ENCODE peak calls at places on chromosomes 1 and 21, in nine cellular contexts. One of them, this sample, is unnamed.

GRCh38 chr1:2563205-2563604 is 7.0 kb downstream of the TNFRSF14 start:
- DNase-seq in left ventricle myocardium inferior: no peak
- DNase-seq in T-helper 9 cell: no peak
- DNase-seq in midbrain: no peak
- DNase-seq in NCI-H2081: no peak
- DNase-seq in A549: no peak
- DNase-seq in neuronal stem cell: no peak
- DNase-seq in B cell: no peak
- DNase-seq in OCI-M1: no peak
- DNase-seq in this sample: no peak

GRCh38 chr1:74690909-74691308 is 17.3 kb upstream of the ERICH3 start:
- DNase-seq in left ventricle myocardium inferior: no peak
- DNase-seq in T-helper 9 cell: no peak
- DNase-seq in midbrain: no peak
- DNase-seq in NCI-H2081: no peak
- DNase-seq in A549: no peak
- DNase-seq in neuronal stem cell: no peak
- DNase-seq in B cell: no peak
- DNase-seq in OCI-M1: no peak
- DNase-seq in this sample: peak

GRCh38 chr21:33949516-33950424 is 34.2 kb upstream of the ATP5PO start:
- DNase-seq in left ventricle myocardium inferior: no peak
- DNase-seq in T-helper 9 cell: no peak
- DNase-seq in midbrain: no peak
- DNase-seq in NCI-H2081: no peak
- DNase-seq in A549: no peak
- DNase-seq in neuronal stem cell: no peak
- DNase-seq in B cell: no peak
- DNase-seq in OCI-M1: no peak
- DNase-seq in this sample: no peak

GRCh38 chr1:156927215-156928042 is 7.0 kb downstream of the LRRC71 start:
- DNase-seq in left ventricle myocardium inferior: peak
- DNase-seq in T-helper 9 cell: peak
- DNase-seq in midbrain: no peak
- DNase-seq in NCI-H2081: peak
- DNase-seq in A549: peak
- DNase-seq in neuronal stem cell: peak
- DNase-seq in B cell: no peak
- DNase-seq in OCI-M1: peak
- DNase-seq in this sample: peak

GRCh38 chr1:155981266-155982088 is 3.1 kb upstream of the ARHGEF2 start:
- DNase-seq in left ventricle myocardium inferior: no peak
- DNase-seq in T-helper 9 cell: no peak
- DNase-seq in midbrain: no peak
- DNase-seq in NCI-H2081: no peak
- DNase-seq in A549: no peak
- DNase-seq in neuronal stem cell: no peak
- DNase-seq in B cell: peak
- DNase-seq in OCI-M1: peak
- DNase-seq in this sample: no peak

GRCh38 chr1:31216016-31216415 is 23.7 kb downstream of the NKAIN1 start:
- DNase-seq in left ventricle myocardium inferior: peak
- DNase-seq in T-helper 9 cell: no peak
- DNase-seq in midbrain: peak
- DNase-seq in NCI-H2081: peak
- DNase-seq in A549: no peak
- DNase-seq in neuronal stem cell: no peak
- DNase-seq in B cell: no peak
- DNase-seq in OCI-M1: peak
- DNase-seq in this sample: peak

GRCh38 chr1:159000070-159000409 is 9.7 kb upstream of the IFI16 start:
- DNase-seq in left ventricle myocardium inferior: no peak
- DNase-seq in T-helper 9 cell: no peak
- DNase-seq in midbrain: no peak
- DNase-seq in NCI-H2081: no peak
- DNase-seq in A549: no peak
- DNase-seq in neuronal stem cell: no peak
- DNase-seq in B cell: no peak
- DNase-seq in OCI-M1: no peak
- DNase-seq in this sample: no peak

GRCh38 chr1:178916448-178917174 is 45.7 kb upstream of the ANGPTL1 start:
- DNase-seq in left ventricle myocardium inferior: no peak
- DNase-seq in T-helper 9 cell: no peak
- DNase-seq in midbrain: no peak
- DNase-seq in NCI-H2081: no peak
- DNase-seq in A549: no peak
- DNase-seq in neuronal stem cell: no peak
- DNase-seq in B cell: no peak
- DNase-seq in OCI-M1: peak
- DNase-seq in this sample: no peak

GRCh38 chr1:31633117-31633516 is 11.6 kb downstream of the PEF1 start:
- DNase-seq in left ventricle myocardium inferior: no peak
- DNase-seq in T-helper 9 cell: no peak
- DNase-seq in midbrain: no peak
- DNase-seq in NCI-H2081: no peak
- DNase-seq in A549: peak
- DNase-seq in neuronal stem cell: no peak
- DNase-seq in B cell: no peak
- DNase-seq in OCI-M1: peak
- DNase-seq in this sample: no peak

GRCh38 chr21:36699026-36699545 is at the start of gene SIM2:
- DNase-seq in left ventricle myocardium inferior: no peak
- DNase-seq in T-helper 9 cell: no peak
- DNase-seq in midbrain: no peak
- DNase-seq in NCI-H2081: peak
- DNase-seq in A549: peak
- DNase-seq in neuronal stem cell: peak
- DNase-seq in B cell: no peak
- DNase-seq in OCI-M1: no peak
- DNase-seq in this sample: peak

GRCh38 chr1:159892944-159893343 is 7.0 kb downstream of the CFAP45 start:
- DNase-seq in left ventricle myocardium inferior: no peak
- DNase-seq in T-helper 9 cell: no peak
- DNase-seq in midbrain: no peak
- DNase-seq in NCI-H2081: peak
- DNase-seq in A549: peak
- DNase-seq in neuronal stem cell: no peak
- DNase-seq in B cell: no peak
- DNase-seq in OCI-M1: peak
- DNase-seq in this sample: peak

GRCh38 chr1:46013566-46013965 is 118.9 kb downstream of the PIK3R3 start:
- DNase-seq in left ventricle myocardium inferior: no peak
- DNase-seq in T-helper 9 cell: no peak
- DNase-seq in midbrain: no peak
- DNase-seq in NCI-H2081: no peak
- DNase-seq in A549: no peak
- DNase-seq in neuronal stem cell: no peak
- DNase-seq in B cell: no peak
- DNase-seq in OCI-M1: no peak
- DNase-seq in this sample: no peak

GRCh38 chr1:187078321-187078720 is 249.6 kb downstream of the PLA2G4A start:
- DNase-seq in left ventricle myocardium inferior: no peak
- DNase-seq in T-helper 9 cell: no peak
- DNase-seq in midbrain: no peak
- DNase-seq in NCI-H2081: no peak
- DNase-seq in A549: no peak
- DNase-seq in neuronal stem cell: no peak
- DNase-seq in B cell: no peak
- DNase-seq in OCI-M1: no peak
- DNase-seq in this sample: no peak

GRCh38 chr1:186670965-186671486 is 9.2 kb downstream of the PTGS2 start:
- DNase-seq in left ventricle myocardium inferior: no peak
- DNase-seq in T-helper 9 cell: no peak
- DNase-seq in midbrain: no peak
- DNase-seq in NCI-H2081: no peak
- DNase-seq in A549: no peak
- DNase-seq in neuronal stem cell: no peak
- DNase-seq in B cell: no peak
- DNase-seq in OCI-M1: no peak
- DNase-seq in this sample: no peak

GRCh38 chr21:43913928-43914327 is 48.9 kb downstream of the AGPAT3 start:
- DNase-seq in left ventricle myocardium inferior: no peak
- DNase-seq in T-helper 9 cell: no peak
- DNase-seq in midbrain: no peak
- DNase-seq in NCI-H2081: no peak
- DNase-seq in A549: no peak
- DNase-seq in neuronal stem cell: no peak
- DNase-seq in B cell: no peak
- DNase-seq in OCI-M1: peak
- DNase-seq in this sample: no peak

GRCh38 chr21:45617021-45617930 is 26.2 kb upstream of the PCBP3 start:
- DNase-seq in left ventricle myocardium inferior: no peak
- DNase-seq in T-helper 9 cell: no peak
- DNase-seq in midbrain: no peak
- DNase-seq in NCI-H2081: no peak
- DNase-seq in A549: no peak
- DNase-seq in neuronal stem cell: no peak
- DNase-seq in B cell: no peak
- DNase-seq in OCI-M1: no peak
- DNase-seq in this sample: no peak

GRCh38 chr1:36643391-36644270 is 160.9 kb upstream of the CSF3R start:
- DNase-seq in left ventricle myocardium inferior: no peak
- DNase-seq in T-helper 9 cell: no peak
- DNase-seq in midbrain: no peak
- DNase-seq in NCI-H2081: no peak
- DNase-seq in A549: no peak
- DNase-seq in neuronal stem cell: no peak
- DNase-seq in B cell: no peak
- DNase-seq in OCI-M1: no peak
- DNase-seq in this sample: no peak

GRCh38 chr21:34615487-34615814 is 538 bp upstream of the RCAN1 start:
- DNase-seq in left ventricle myocardium inferior: no peak
- DNase-seq in T-helper 9 cell: no peak
- DNase-seq in midbrain: no peak
- DNase-seq in NCI-H2081: no peak
- DNase-seq in A549: no peak
- DNase-seq in neuronal stem cell: no peak
- DNase-seq in B cell: no peak
- DNase-seq in OCI-M1: no peak
- DNase-seq in this sample: no peak

GRCh38 chr1:202173993-202174392 is 13.6 kb upstream of the PTPN7 start:
- DNase-seq in left ventricle myocardium inferior: no peak
- DNase-seq in T-helper 9 cell: no peak
- DNase-seq in midbrain: no peak
- DNase-seq in NCI-H2081: no peak
- DNase-seq in A549: no peak
- DNase-seq in neuronal stem cell: no peak
- DNase-seq in B cell: no peak
- DNase-seq in OCI-M1: no peak
- DNase-seq in this sample: no peak

This sample was measured in NCI-H345.